ENCODE peak calls at places on chromosomes 11 and 22, in seven cellular contexts. One of them, this sample, is unnamed. For H4K20me1, the result is how much of the 10 kb centered on the place peaks cover.

GRCh38 chr11:44623716-44624491 is 58.4 kb downstream of the CD82 start:
- DNase-seq in astrocyte: peak
- DNase-seq in OCI-LY7: no peak
- DNase-seq in IMR-90: peak
- DNase-seq in MM.1S: no peak
- DNase-seq in H9: peak
- DNase-seq in fibroblast of lung: peak
- DNase-seq in this sample: peak

GRCh38 chr11:121212696-121213567 is 79.6 kb upstream of the SC5D start:
- DNase-seq in astrocyte: no peak
- DNase-seq in OCI-LY7: no peak
- DNase-seq in IMR-90: no peak
- DNase-seq in MM.1S: no peak
- DNase-seq in H9: no peak
- DNase-seq in fibroblast of lung: no peak
- DNase-seq in this sample: no peak

GRCh38 chr11:16739326-16739875 is 954 bp downstream of the C11orf58 start:
- DNase-seq in astrocyte: peak
- DNase-seq in OCI-LY7: peak
- DNase-seq in IMR-90: peak
- DNase-seq in MM.1S: no peak
- DNase-seq in H9: no peak
- DNase-seq in fibroblast of lung: peak
- DNase-seq in this sample: no peak

GRCh38 chr11:77060234-77060633 is 6.5 kb upstream of the CAPN5 start:
- DNase-seq in astrocyte: no peak
- DNase-seq in OCI-LY7: no peak
- DNase-seq in IMR-90: no peak
- DNase-seq in MM.1S: no peak
- DNase-seq in H9: no peak
- DNase-seq in fibroblast of lung: no peak
- DNase-seq in this sample: no peak

GRCh38 chr11:73839123-73839457 is 37.6 kb downstream of the COA4 start:
- DNase-seq in astrocyte: no peak
- DNase-seq in OCI-LY7: peak
- DNase-seq in IMR-90: no peak
- DNase-seq in MM.1S: no peak
- DNase-seq in H9: no peak
- DNase-seq in fibroblast of lung: peak
- DNase-seq in this sample: no peak

GRCh38 chr11:76621466-76621865 is 49.1 kb downstream of the LRRC32 start:
- DNase-seq in astrocyte: no peak
- DNase-seq in OCI-LY7: no peak
- DNase-seq in IMR-90: no peak
- DNase-seq in MM.1S: no peak
- DNase-seq in H9: no peak
- DNase-seq in fibroblast of lung: no peak
- DNase-seq in this sample: no peak

GRCh38 chr11:23201936-23202522 is 341.8 kb upstream of the CCDC179 start:
- DNase-seq in astrocyte: no peak
- DNase-seq in OCI-LY7: no peak
- DNase-seq in IMR-90: no peak
- DNase-seq in MM.1S: no peak
- DNase-seq in H9: no peak
- DNase-seq in fibroblast of lung: no peak
- DNase-seq in this sample: no peak

GRCh38 chr11:102226702-102227101 is 90.6 kb upstream of the BIRC3 start:
- DNase-seq in astrocyte: peak
- DNase-seq in OCI-LY7: no peak
- DNase-seq in IMR-90: peak
- DNase-seq in MM.1S: no peak
- DNase-seq in H9: no peak
- DNase-seq in fibroblast of lung: peak
- DNase-seq in this sample: no peak

GRCh38 chr11:30635401-30635989 is 49.3 kb upstream of the MPPED2 start:
- DNase-seq in astrocyte: peak
- DNase-seq in OCI-LY7: no peak
- DNase-seq in IMR-90: peak
- DNase-seq in MM.1S: no peak
- DNase-seq in H9: peak
- DNase-seq in fibroblast of lung: peak
- DNase-seq in this sample: no peak

GRCh38 chr11:25899761-25900160 is 432.2 kb upstream of the ANO3 start:
- DNase-seq in astrocyte: no peak
- DNase-seq in OCI-LY7: no peak
- DNase-seq in IMR-90: no peak
- DNase-seq in MM.1S: no peak
- DNase-seq in H9: no peak
- DNase-seq in fibroblast of lung: no peak
- DNase-seq in this sample: no peak

GRCh38 chr11:34161812-34162506 is 56.5 kb downstream of the NAT10 start:
- DNase-seq in astrocyte: peak
- DNase-seq in OCI-LY7: no peak
- DNase-seq in IMR-90: peak
- DNase-seq in MM.1S: no peak
- DNase-seq in H9: no peak
- DNase-seq in fibroblast of lung: peak
- DNase-seq in this sample: no peak

GRCh38 chr11:107562647-107563208 is 2.8 kb downstream of the ALKBH8 start:
- DNase-seq in astrocyte: peak
- DNase-seq in OCI-LY7: no peak
- DNase-seq in IMR-90: peak
- DNase-seq in MM.1S: no peak
- DNase-seq in H9: no peak
- DNase-seq in fibroblast of lung: peak
- DNase-seq in this sample: no peak

GRCh38 chr11:119149371-119150275 is 771 bp downstream of the ABCG4 start:
- DNase-seq in astrocyte: no peak
- DNase-seq in OCI-LY7: no peak
- DNase-seq in IMR-90: no peak
- DNase-seq in MM.1S: no peak
- DNase-seq in H9: peak
- DNase-seq in fibroblast of lung: no peak
- DNase-seq in this sample: peak

GRCh38 chr22:46502776-46503175 is 34.6 kb downstream of the CELSR1 start:
- DNase-seq in astrocyte: no peak
- DNase-seq in OCI-LY7: no peak
- DNase-seq in IMR-90: no peak
- DNase-seq in MM.1S: no peak
- DNase-seq in H9: no peak
- DNase-seq in fibroblast of lung: no peak
- DNase-seq in this sample: no peak

GRCh38 chr22:43512279-43512678 is 100.5 kb downstream of the MPPED1 start:
- DNase-seq in astrocyte: no peak
- DNase-seq in OCI-LY7: no peak
- DNase-seq in IMR-90: no peak
- DNase-seq in MM.1S: no peak
- DNase-seq in H9: no peak
- DNase-seq in fibroblast of lung: no peak
- DNase-seq in this sample: no peak

GRCh38 chr11:69649576-69649900 is 8.6 kb downstream of the CCND1 start:
- DNase-seq in astrocyte: no peak
- DNase-seq in OCI-LY7: no peak
- DNase-seq in IMR-90: no peak
- DNase-seq in MM.1S: no peak
- DNase-seq in H9: no peak
- DNase-seq in fibroblast of lung: no peak
- DNase-seq in this sample: no peak
- H3K27ac ChIP-seq in astrocyte: no peak
- H3K27ac ChIP-seq in OCI-LY7: no peak
- H3K27ac ChIP-seq in IMR-90: no peak
- H3K27ac ChIP-seq in MM.1S: no peak
- H3K27ac ChIP-seq in H9: no peak
- H3K27ac ChIP-seq in fibroblast of lung: no peak
- H3K27ac ChIP-seq in this sample: no peak

GRCh38 chr11:65718964-65719492 is 1.6 kb downstream of the RNASEH2C start:
- DNase-seq in astrocyte: no peak
- DNase-seq in OCI-LY7: no peak
- DNase-seq in IMR-90: peak
- DNase-seq in MM.1S: no peak
- DNase-seq in H9: no peak
- DNase-seq in fibroblast of lung: peak
- DNase-seq in this sample: no peak

GRCh38 chr11:65718531-65718930 is 2.1 kb downstream of the RNASEH2C start:
- DNase-seq in astrocyte: no peak
- DNase-seq in OCI-LY7: no peak
- DNase-seq in IMR-90: no peak
- DNase-seq in MM.1S: no peak
- DNase-seq in H9: no peak
- DNase-seq in fibroblast of lung: no peak
- DNase-seq in this sample: no peak

GRCh38 chr11:65716294-65716693 is 4.2 kb downstream of the KAT5 start:
- DNase-seq in astrocyte: no peak
- DNase-seq in OCI-LY7: no peak
- DNase-seq in IMR-90: no peak
- DNase-seq in MM.1S: no peak
- DNase-seq in H9: no peak
- DNase-seq in fibroblast of lung: no peak
- DNase-seq in this sample: no peak

GRCh38 chr11:65717906-65718305 is 2.7 kb downstream of the RNASEH2C start:
- DNase-seq in astrocyte: no peak
- DNase-seq in OCI-LY7: no peak
- DNase-seq in IMR-90: no peak
- DNase-seq in MM.1S: no peak
- DNase-seq in H9: no peak
- DNase-seq in fibroblast of lung: no peak
- DNase-seq in this sample: no peak

GRCh38 chr11:65716774-65717405 is 3.7 kb downstream of the RNASEH2C start:
- DNase-seq in astrocyte: no peak
- DNase-seq in OCI-LY7: no peak
- DNase-seq in IMR-90: no peak
- DNase-seq in MM.1S: no peak
- DNase-seq in H9: no peak
- DNase-seq in fibroblast of lung: no peak
- DNase-seq in this sample: no peak
- H4K20me1 ChIP-seq in astrocyte: half or more
- H4K20me1 ChIP-seq in OCI-LY7: under half
- H4K20me1 ChIP-seq in IMR-90: under half
- H4K20me1 ChIP-seq in MM.1S: under half
- H4K20me1 ChIP-seq in H9: under half
- H4K20me1 ChIP-seq in fibroblast of lung: under half
- H4K20me1 ChIP-seq in this sample: half or more

GRCh38 chr22:49053574-49053973 is 774.1 kb downstream of the BRD1 start:
- DNase-seq in astrocyte: no peak
- DNase-seq in OCI-LY7: no peak
- DNase-seq in IMR-90: no peak
- DNase-seq in MM.1S: no peak
- DNase-seq in H9: no peak
- DNase-seq in fibroblast of lung: no peak
- DNase-seq in this sample: no peak
- TF ChIP-seq CTCF in astrocyte: no peak
- TF ChIP-seq CTCF in OCI-LY7: no peak
- TF ChIP-seq CTCF in IMR-90: no peak
- TF ChIP-seq CTCF in MM.1S: no peak
- TF ChIP-seq CTCF in H9: no peak
- TF ChIP-seq CTCF in fibroblast of lung: no peak
- TF ChIP-seq CTCF in this sample: no peak

GRCh38 chr11:66274219-66274618 is 3.8 kb upstream of the CNIH2 start:
- DNase-seq in astrocyte: no peak
- DNase-seq in OCI-LY7: no peak
- DNase-seq in IMR-90: no peak
- DNase-seq in MM.1S: no peak
- DNase-seq in H9: no peak
- DNase-seq in fibroblast of lung: no peak
- DNase-seq in this sample: no peak
- H3K27ac ChIP-seq in astrocyte: no peak
- H3K27ac ChIP-seq in OCI-LY7: no peak
- H3K27ac ChIP-seq in IMR-90: no peak
- H3K27ac ChIP-seq in MM.1S: no peak
- H3K27ac ChIP-seq in H9: no peak
- H3K27ac ChIP-seq in fibroblast of lung: no peak
- H3K27ac ChIP-seq in this sample: no peak

This sample was measured in DND-41.